ENCODE peak calls at places on chromosome 1, in ten cellular contexts. E is GM12878; S is NCI-H2171 treated with DMSO at 0.1 percent for 48 hours; K is activated T-cell treated with anti-CD3 and anti-CD28 coated beads, Interleukin-2, amount 50 U/mL, for 4 hours; M is GM12865; F is dorsolateral prefrontal cortex; U is HuH-7.5; N is NCI-H2081; I is iris pigment epithelial cell; B is GM12892. A is an unnamed sample.
A peak's percentile ranks its signal among the peaks of the same experiment; 100 is the strongest.

GRCh38 chr1:228314658-228315483 is 91.8 kb downstream of the TRIM11 start:
- DNase-seq in B (no peak), F (peak; percentile 24), I (no peak), E (no peak), S (no peak), N (no peak), U (no peak), M (no peak), K (no peak), A (peak; percentile 6)

GRCh38 chr1:29390491-29391361 is 154.4 kb downstream of the PTPRU start:
- DNase-seq in N (no peak), S (no peak), K (no peak), F (no peak), E (no peak), U (no peak), B (no peak), M (no peak), I (no peak), A (no peak)

GRCh38 chr1:109256971-109257681 is 7.8 kb downstream of the CELSR2 start:
- DNase-seq in M (no peak), F (no peak), E (no peak), S (no peak), K (no peak), I (no peak), N (no peak), U (no peak), B (no peak), A (no peak)

GRCh38 chr1:224544276-224544675 is 71.8 kb upstream of the CNIH3 start:
- DNase-seq in S (no peak), N (no peak), I (no peak), U (no peak), M (no peak), F (no peak), E (no peak), B (no peak), K (no peak), A (no peak)

GRCh38 chr1:197083474-197083873 is 16.4 kb upstream of the F13B start:
- DNase-seq in S (no peak), E (no peak), M (no peak), F (no peak), U (no peak), K (no peak), B (no peak), I (no peak), N (no peak), A (no peak)

GRCh38 chr1:23594927-23595353 is 35.6 kb upstream of the ID3 start:
- DNase-seq in N (no peak), U (no peak), S (no peak), K (no peak), B (no peak), I (no peak), E (peak; percentile 78), M (peak; percentile 85), F (no peak), A (no peak)

GRCh38 chr1:12143631-12144155 is 23.1 kb upstream of the TNFRSF1B start:
- DNase-seq in N (no peak), E (no peak), B (no peak), M (peak; percentile 63), K (peak; percentile 31), U (no peak), F (peak; percentile 62), I (peak; percentile 97), S (no peak), A (no peak)

GRCh38 chr1:24481098-24481497 is 21.5 kb upstream of the RCAN3 start:
- DNase-seq in N (no peak), B (peak; percentile 48), K (peak; percentile 51), M (peak; percentile 52), U (no peak), F (no peak), E (peak; percentile 40), I (no peak), S (no peak), A (peak; percentile 62)

GRCh38 chr1:228463559-228464455 is 23.4 kb upstream of the RNF187 start:
- DNase-seq in U (no peak), S (peak; percentile 75), B (peak; percentile 56), E (no peak), N (peak; percentile 21), M (peak; percentile 82), I (peak; percentile 36), K (no peak), F (no peak), A (peak; percentile 83)

GRCh38 chr1:61094677-61095076 is 12.3 kb downstream of the NFIA start:
- DNase-seq in M (no peak), S (no peak), E (no peak), F (no peak), N (no peak), I (no peak), U (no peak), B (no peak), K (no peak), A (no peak)

GRCh38 chr1:155295183-155295941 is 5.9 kb downstream of the PKLR start:
- DNase-seq in E (no peak), M (no peak), B (no peak), S (no peak), I (no peak), F (no peak), U (no peak), N (no peak), K (no peak), A (no peak)

GRCh38 chr1:209860293-209860881 is 32.6 kb downstream of the UTP25 start:
- DNase-seq in S (peak; percentile 86), K (peak; percentile 65), U (peak; percentile 81), M (peak; percentile 84), N (peak; percentile 94), F (peak; percentile 89), I (peak; percentile 87), E (no peak), B (peak; percentile 53), A (peak; percentile 63)

GRCh38 chr1:201535046-201535777 is 3.7 kb upstream of the NAV1 start:
- DNase-seq in E (no peak), U (no peak), F (no peak), I (peak; percentile 52), S (no peak), K (no peak), B (no peak), N (no peak), M (no peak), A (no peak)

GRCh38 chr1:201013991-201014815 is 9.3 kb downstream of the KIF21B start:
- DNase-seq in K (no peak), U (no peak), F (peak; percentile 70), N (no peak), E (no peak), I (no peak), B (no peak), M (no peak), S (no peak), A (no peak)

GRCh38 chr1:6783956-6784559 is 1.2 kb upstream of the CAMTA1 start:
- DNase-seq in I (no peak), K (no peak), E (no peak), S (no peak), N (no peak), F (no peak), B (no peak), U (no peak), M (peak; percentile 26), A (no peak)

GRCh38 chr1:149962039-149962647 is 25.5 kb upstream of the MTMR11 start:
- DNase-seq in U (peak; percentile 38), I (peak; percentile 83), K (peak; percentile 31), M (peak; percentile 81), N (peak; percentile 76), B (no peak), S (peak; percentile 56), E (peak; percentile 34), F (no peak), A (peak; percentile 19)

GRCh38 chr1:93625582-93626327 is 55.9 kb downstream of the BCAR3 start:
- DNase-seq in M (no peak), F (no peak), E (no peak), S (no peak), U (no peak), I (peak; percentile 76), N (no peak), K (no peak), B (no peak), A (no peak)

GRCh38 chr1:117567976-117568375 is 37.9 kb upstream of the TENT5C start:
- DNase-seq in S (no peak), U (no peak), I (no peak), B (no peak), M (no peak), F (no peak), N (no peak), E (no peak), K (no peak), A (no peak)

GRCh38 chr1:239816090-239816812 is 275.4 kb upstream of the FMN2 start:
- DNase-seq in F (peak; percentile 55), U (peak; percentile 31), E (no peak), N (no peak), S (no peak), B (no peak), K (no peak), M (no peak), I (peak; percentile 88), A (no peak)

GRCh38 chr1:20216574-20216973 is 30.3 kb upstream of the PLA2G2C start:
- DNase-seq in F (no peak), N (no peak), S (peak; percentile 71), I (peak; percentile 22), E (no peak), M (peak; percentile 70), U (peak; percentile 22), B (peak; percentile 29), K (no peak), A (no peak)

GRCh38 chr1:7409278-7409677 is 361.8 kb upstream of the VAMP3 start:
- DNase-seq in K (no peak), F (peak; percentile 17), M (no peak), U (no peak), N (no peak), I (no peak), B (no peak), S (no peak), E (no peak), A (no peak)

GRCh38 chr1:206442101-206442500 is 28.2 kb upstream of the IKBKE start:
- DNase-seq in S (no peak), M (no peak), I (peak; percentile 61), B (no peak), K (no peak), E (no peak), U (no peak), F (no peak), N (no peak), A (no peak)

GRCh38 chr1:69662321-69662720 is 94.6 kb downstream of the LRRC7 start:
- DNase-seq in M (no peak), S (no peak), K (no peak), E (no peak), N (no peak), F (no peak), U (no peak), I (no peak), B (no peak), A (no peak)

GRCh38 chr1:194929376-194929775 is 1678.9 kb downstream of the KCNT2 start:
- DNase-seq in I (peak; percentile 1), N (no peak), M (no peak), F (no peak), E (no peak), K (no peak), U (no peak), B (no peak), S (peak; percentile 3), A (no peak)

GRCh38 chr1:234712891-234713305 is 102.9 kb upstream of the IRF2BP2 start:
- DNase-seq in E (no peak), S (no peak), M (no peak), F (no peak), U (no peak), K (no peak), B (no peak), I (no peak), N (no peak), A (no peak)

GRCh38 chr1:156549390-156549789 is 23.0 kb downstream of the IQGAP3 start:
- DNase-seq in B (no peak), N (no peak), F (no peak), I (no peak), S (no peak), E (no peak), U (no peak), M (no peak), K (no peak), A (no peak)

GRCh38 chr1:202105571-202106339 is 17.0 kb upstream of the GPR37L1 start:
- DNase-seq in I (peak; percentile 64), U (no peak), F (no peak), N (peak; percentile 68), S (peak; percentile 63), K (no peak), E (no peak), B (no peak), M (no peak), A (no peak)

GRCh38 chr1:37347104-37347503 is 127.3 kb upstream of the ZC3H12A start:
- DNase-seq in S (no peak), I (no peak), M (no peak), U (no peak), N (no peak), F (no peak), E (no peak), K (no peak), B (no peak), A (no peak)